ENCODE peak calls at places on chromosomes 2 and 18, in ten cellular contexts. One of them, this sample, is unnamed. For H3K4me1, the result is how much of the 10 kb centered on the place peaks cover.

GRCh38 chr2:179471012-179471411 is 206.4 kb upstream of the SESTD1 start:
- DNase-seq in BE2C: no peak
- DNase-seq in HCT116: no peak
- DNase-seq in heart right ventricle: no peak
- DNase-seq in endothelial cell of umbilical vein: no peak
- DNase-seq in left ventricle myocardium inferior: no peak
- DNase-seq in tibial nerve: no peak
- DNase-seq in breast epithelium: no peak
- DNase-seq in CD8-positive, alpha-beta T cell: no peak
- DNase-seq in upper lobe of right lung: no peak
- DNase-seq in this sample: no peak

GRCh38 chr2:206435738-206436137 is 7.6 kb upstream of the ADAM23 start:
- DNase-seq in endothelial cell of umbilical vein: peak
- DNase-seq in breast epithelium: no peak
- DNase-seq in upper lobe of right lung: no peak
- DNase-seq in CD8-positive, alpha-beta T cell: no peak
- DNase-seq in tibial nerve: no peak
- DNase-seq in HCT116: no peak
- DNase-seq in left ventricle myocardium inferior: no peak
- DNase-seq in heart right ventricle: no peak
- DNase-seq in BE2C: no peak
- DNase-seq in this sample: no peak

GRCh38 chr2:195411219-195411687 is 245.8 kb upstream of the SLC39A10 start:
- DNase-seq in HCT116: no peak
- DNase-seq in upper lobe of right lung: no peak
- DNase-seq in left ventricle myocardium inferior: no peak
- DNase-seq in breast epithelium: no peak
- DNase-seq in CD8-positive, alpha-beta T cell: no peak
- DNase-seq in BE2C: no peak
- DNase-seq in endothelial cell of umbilical vein: no peak
- DNase-seq in heart right ventricle: no peak
- DNase-seq in tibial nerve: no peak
- DNase-seq in this sample: no peak

GRCh38 chr2:32284321-32284720 is 6.6 kb downstream of the YIPF4 start:
- DNase-seq in left ventricle myocardium inferior: no peak
- DNase-seq in heart right ventricle: no peak
- DNase-seq in HCT116: no peak
- DNase-seq in endothelial cell of umbilical vein: peak
- DNase-seq in tibial nerve: no peak
- DNase-seq in CD8-positive, alpha-beta T cell: no peak
- DNase-seq in upper lobe of right lung: no peak
- DNase-seq in BE2C: no peak
- DNase-seq in breast epithelium: no peak
- DNase-seq in this sample: no peak

GRCh38 chr2:216740557-216741222 is 45.3 kb upstream of the IGFBP5 start:
- DNase-seq in endothelial cell of umbilical vein: no peak
- DNase-seq in CD8-positive, alpha-beta T cell: no peak
- DNase-seq in BE2C: no peak
- DNase-seq in tibial nerve: no peak
- DNase-seq in heart right ventricle: peak
- DNase-seq in upper lobe of right lung: no peak
- DNase-seq in left ventricle myocardium inferior: no peak
- DNase-seq in HCT116: no peak
- DNase-seq in breast epithelium: no peak
- DNase-seq in this sample: no peak

GRCh38 chr2:99066075-99066557 is 75.4 kb upstream of the C2orf15 start:
- DNase-seq in left ventricle myocardium inferior: no peak
- DNase-seq in heart right ventricle: no peak
- DNase-seq in tibial nerve: no peak
- DNase-seq in BE2C: no peak
- DNase-seq in upper lobe of right lung: no peak
- DNase-seq in endothelial cell of umbilical vein: peak
- DNase-seq in HCT116: peak
- DNase-seq in CD8-positive, alpha-beta T cell: no peak
- DNase-seq in breast epithelium: no peak
- DNase-seq in this sample: peak

GRCh38 chr2:38602732-38603401 is at the start of gene HNRNPLL:
- DNase-seq in left ventricle myocardium inferior: peak
- DNase-seq in endothelial cell of umbilical vein: peak
- DNase-seq in heart right ventricle: peak
- DNase-seq in CD8-positive, alpha-beta T cell: peak
- DNase-seq in breast epithelium: peak
- DNase-seq in tibial nerve: peak
- DNase-seq in upper lobe of right lung: peak
- DNase-seq in HCT116: peak
- DNase-seq in BE2C: peak
- DNase-seq in this sample: peak

GRCh38 chr2:94872676-94873361 is 1.6 kb downstream of the TEKT4 start:
- DNase-seq in BE2C: no peak
- DNase-seq in breast epithelium: no peak
- DNase-seq in CD8-positive, alpha-beta T cell: no peak
- DNase-seq in heart right ventricle: no peak
- DNase-seq in tibial nerve: no peak
- DNase-seq in HCT116: no peak
- DNase-seq in endothelial cell of umbilical vein: no peak
- DNase-seq in upper lobe of right lung: peak
- DNase-seq in left ventricle myocardium inferior: peak
- DNase-seq in this sample: no peak

GRCh38 chr2:101698419-101699190 is 1.1 kb downstream of the MAP4K4 start:
- DNase-seq in tibial nerve: no peak
- DNase-seq in left ventricle myocardium inferior: no peak
- DNase-seq in endothelial cell of umbilical vein: peak
- DNase-seq in HCT116: peak
- DNase-seq in breast epithelium: no peak
- DNase-seq in upper lobe of right lung: no peak
- DNase-seq in BE2C: peak
- DNase-seq in heart right ventricle: peak
- DNase-seq in CD8-positive, alpha-beta T cell: peak
- DNase-seq in this sample: peak

DNA sequence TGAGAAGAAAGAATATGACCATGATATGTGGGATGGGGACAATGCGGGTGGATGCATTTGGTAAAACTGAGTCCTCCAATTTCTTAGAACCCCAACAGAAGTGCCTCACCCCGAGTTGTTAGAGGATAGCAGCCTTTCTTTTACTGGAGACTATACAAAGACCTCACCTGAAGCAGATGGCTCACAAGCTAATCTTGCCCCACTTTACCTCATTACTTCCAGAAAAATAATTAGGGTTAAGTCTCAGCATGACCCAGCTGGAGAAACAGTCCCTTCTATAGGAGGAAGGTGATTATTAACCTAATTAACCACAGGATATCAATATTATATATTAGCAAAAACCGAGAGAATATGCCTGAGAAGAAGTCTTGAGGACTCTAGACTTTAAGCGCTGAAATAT is 128.4 kb downstream of the PDE1A start:
- DNase-seq in upper lobe of right lung: no peak
- DNase-seq in CD8-positive, alpha-beta T cell: no peak
- DNase-seq in left ventricle myocardium inferior: no peak
- DNase-seq in BE2C: no peak
- DNase-seq in heart right ventricle: no peak
- DNase-seq in tibial nerve: no peak
- DNase-seq in breast epithelium: no peak
- DNase-seq in HCT116: no peak
- DNase-seq in endothelial cell of umbilical vein: no peak
- DNase-seq in this sample: no peak
- H3K4me3 ChIP-seq in upper lobe of right lung: no peak
- H3K4me3 ChIP-seq in CD8-positive, alpha-beta T cell: no peak
- H3K4me3 ChIP-seq in left ventricle myocardium inferior: no peak
- H3K4me3 ChIP-seq in BE2C: no peak
- H3K4me3 ChIP-seq in heart right ventricle: no peak
- H3K4me3 ChIP-seq in tibial nerve: no peak
- H3K4me3 ChIP-seq in breast epithelium: no peak
- H3K4me3 ChIP-seq in HCT116: no peak
- H3K4me3 ChIP-seq in endothelial cell of umbilical vein: no peak
- H3K4me3 ChIP-seq in this sample: no peak

DNA sequence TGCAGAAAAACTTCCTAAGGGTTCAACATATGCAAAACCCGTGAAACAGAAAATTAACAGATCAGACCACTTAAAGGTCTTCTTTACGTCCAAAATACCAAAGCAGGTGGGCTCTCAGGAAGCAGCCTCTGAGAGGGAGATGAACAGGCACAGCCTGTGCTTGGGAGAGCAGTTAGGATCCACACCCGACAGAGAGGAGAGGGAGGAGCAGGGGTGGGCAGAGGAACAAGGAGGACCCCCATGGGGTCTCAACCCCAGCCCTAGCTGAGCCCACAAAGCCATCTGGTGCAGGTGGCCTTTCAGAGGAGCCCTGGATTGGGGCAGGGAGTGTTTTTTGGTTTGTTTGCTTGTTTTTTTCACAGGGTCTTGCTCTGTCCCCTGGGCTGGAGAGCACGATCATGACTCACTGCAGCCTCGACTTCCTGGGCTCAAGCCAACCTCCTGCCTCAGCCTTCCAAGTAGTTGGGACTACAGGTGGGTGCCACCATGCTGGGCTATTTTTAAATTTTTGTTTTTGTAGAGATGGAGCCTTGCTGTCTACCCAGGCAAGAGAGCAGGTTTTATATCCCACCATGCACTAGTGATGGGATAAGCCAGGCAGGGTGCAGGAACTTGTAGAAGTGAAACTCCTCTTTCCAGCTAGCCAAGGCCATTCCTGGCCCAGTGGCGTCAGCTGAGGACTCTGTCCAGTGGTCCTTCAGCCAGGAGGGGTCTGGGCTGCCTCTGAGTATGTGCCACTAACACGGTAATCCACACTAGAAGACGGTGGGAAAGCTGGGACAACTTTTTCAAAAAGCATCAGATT is 154.1 kb upstream of the HDAC4 start:
- DNase-seq in tibial nerve: no peak
- DNase-seq in left ventricle myocardium inferior: no peak
- DNase-seq in breast epithelium: peak
- DNase-seq in CD8-positive, alpha-beta T cell: no peak
- DNase-seq in HCT116: no peak
- DNase-seq in upper lobe of right lung: no peak
- DNase-seq in BE2C: no peak
- DNase-seq in endothelial cell of umbilical vein: no peak
- DNase-seq in heart right ventricle: no peak
- DNase-seq in this sample: no peak
- H3K4me1 ChIP-seq in tibial nerve: under half
- H3K4me1 ChIP-seq in left ventricle myocardium inferior: under half
- H3K4me1 ChIP-seq in breast epithelium: under half
- H3K4me1 ChIP-seq in CD8-positive, alpha-beta T cell: under half
- H3K4me1 ChIP-seq in HCT116: under half
- H3K4me1 ChIP-seq in upper lobe of right lung: under half
- H3K4me1 ChIP-seq in BE2C: under half
- H3K4me1 ChIP-seq in endothelial cell of umbilical vein: under half
- H3K4me1 ChIP-seq in heart right ventricle: under half
- H3K4me1 ChIP-seq in this sample: under half

GRCh38 chr2:156435725-156436476 is at the start of gene GPD2:
- DNase-seq in endothelial cell of umbilical vein: peak
- DNase-seq in breast epithelium: peak
- DNase-seq in left ventricle myocardium inferior: peak
- DNase-seq in CD8-positive, alpha-beta T cell: peak
- DNase-seq in heart right ventricle: peak
- DNase-seq in HCT116: peak
- DNase-seq in upper lobe of right lung: peak
- DNase-seq in BE2C: peak
- DNase-seq in tibial nerve: peak
- DNase-seq in this sample: peak

GRCh38 chr2:156437876-156438410 is 1.8 kb downstream of the GPD2 start:
- DNase-seq in HCT116: no peak
- DNase-seq in BE2C: no peak
- DNase-seq in breast epithelium: no peak
- DNase-seq in upper lobe of right lung: no peak
- DNase-seq in left ventricle myocardium inferior: no peak
- DNase-seq in CD8-positive, alpha-beta T cell: no peak
- DNase-seq in heart right ventricle: no peak
- DNase-seq in tibial nerve: no peak
- DNase-seq in endothelial cell of umbilical vein: no peak
- DNase-seq in this sample: no peak

GRCh38 chr2:156436477-156437085 is 402 bp downstream of the GPD2 start:
- DNase-seq in BE2C: no peak
- DNase-seq in upper lobe of right lung: no peak
- DNase-seq in breast epithelium: no peak
- DNase-seq in CD8-positive, alpha-beta T cell: peak
- DNase-seq in left ventricle myocardium inferior: no peak
- DNase-seq in endothelial cell of umbilical vein: peak
- DNase-seq in heart right ventricle: peak
- DNase-seq in tibial nerve: no peak
- DNase-seq in HCT116: no peak
- DNase-seq in this sample: peak

GRCh38 chr2:156435392-156435724 is 821 bp upstream of the GPD2 start:
- DNase-seq in breast epithelium: no peak
- DNase-seq in heart right ventricle: no peak
- DNase-seq in upper lobe of right lung: no peak
- DNase-seq in endothelial cell of umbilical vein: no peak
- DNase-seq in BE2C: no peak
- DNase-seq in tibial nerve: peak
- DNase-seq in HCT116: no peak
- DNase-seq in left ventricle myocardium inferior: no peak
- DNase-seq in CD8-positive, alpha-beta T cell: no peak
- DNase-seq in this sample: no peak

DNA sequence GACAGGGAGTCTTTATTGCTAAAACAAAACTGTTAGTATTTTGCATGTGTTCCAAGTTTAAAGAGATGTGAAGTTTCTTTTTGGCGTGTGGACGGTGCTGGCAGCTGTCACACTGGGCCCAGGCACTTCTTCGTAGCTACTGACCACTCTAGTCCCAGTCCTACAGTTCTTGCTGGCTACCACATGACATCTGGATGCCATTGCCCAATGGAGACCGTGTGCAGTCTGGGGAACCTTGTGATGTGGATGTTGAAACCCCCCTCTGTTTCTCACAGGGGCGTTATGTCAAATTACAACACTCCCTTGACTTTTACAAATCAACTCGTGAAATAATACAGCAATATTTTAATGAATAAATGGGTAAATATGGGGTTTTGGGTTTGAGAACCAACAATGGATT is 1.1 kb downstream of the GPD2 start:
- DNase-seq in CD8-positive, alpha-beta T cell: no peak
- DNase-seq in HCT116: no peak
- DNase-seq in heart right ventricle: peak
- DNase-seq in tibial nerve: peak
- DNase-seq in left ventricle myocardium inferior: no peak
- DNase-seq in upper lobe of right lung: no peak
- DNase-seq in endothelial cell of umbilical vein: no peak
- DNase-seq in BE2C: no peak
- DNase-seq in breast epithelium: no peak
- DNase-seq in this sample: peak
- H3K4me3 ChIP-seq in CD8-positive, alpha-beta T cell: peak
- H3K4me3 ChIP-seq in HCT116: peak
- H3K4me3 ChIP-seq in heart right ventricle: peak
- H3K4me3 ChIP-seq in tibial nerve: peak
- H3K4me3 ChIP-seq in left ventricle myocardium inferior: peak
- H3K4me3 ChIP-seq in upper lobe of right lung: peak
- H3K4me3 ChIP-seq in endothelial cell of umbilical vein: peak
- H3K4me3 ChIP-seq in BE2C: no peak
- H3K4me3 ChIP-seq in breast epithelium: peak
- H3K4me3 ChIP-seq in this sample: peak

GRCh38 chr2:88603146-88603545 is 24.1 kb downstream of the EIF2AK3 start:
- DNase-seq in breast epithelium: no peak
- DNase-seq in BE2C: no peak
- DNase-seq in CD8-positive, alpha-beta T cell: no peak
- DNase-seq in left ventricle myocardium inferior: no peak
- DNase-seq in tibial nerve: no peak
- DNase-seq in endothelial cell of umbilical vein: peak
- DNase-seq in upper lobe of right lung: no peak
- DNase-seq in HCT116: no peak
- DNase-seq in heart right ventricle: no peak
- DNase-seq in this sample: no peak
- H3K4me1 ChIP-seq in breast epithelium: under half
- H3K4me1 ChIP-seq in BE2C: under half
- H3K4me1 ChIP-seq in CD8-positive, alpha-beta T cell: under half
- H3K4me1 ChIP-seq in left ventricle myocardium inferior: half or more
- H3K4me1 ChIP-seq in tibial nerve: under half
- H3K4me1 ChIP-seq in endothelial cell of umbilical vein: under half
- H3K4me1 ChIP-seq in upper lobe of right lung: under half
- H3K4me1 ChIP-seq in HCT116: under half
- H3K4me1 ChIP-seq in heart right ventricle: half or more
- H3K4me1 ChIP-seq in this sample: under half

GRCh38 chr18:20960735-20961134 is 150.9 kb downstream of the ROCK1 start:
- DNase-seq in upper lobe of right lung: no peak
- DNase-seq in tibial nerve: no peak
- DNase-seq in endothelial cell of umbilical vein: no peak
- DNase-seq in HCT116: no peak
- DNase-seq in BE2C: no peak
- DNase-seq in breast epithelium: no peak
- DNase-seq in CD8-positive, alpha-beta T cell: no peak
- DNase-seq in heart right ventricle: no peak
- DNase-seq in left ventricle myocardium inferior: no peak
- DNase-seq in this sample: no peak
- H3K4me3 ChIP-seq in upper lobe of right lung: no peak
- H3K4me3 ChIP-seq in tibial nerve: no peak
- H3K4me3 ChIP-seq in endothelial cell of umbilical vein: no peak
- H3K4me3 ChIP-seq in HCT116: no peak
- H3K4me3 ChIP-seq in BE2C: no peak
- H3K4me3 ChIP-seq in breast epithelium: no peak
- H3K4me3 ChIP-seq in CD8-positive, alpha-beta T cell: no peak
- H3K4me3 ChIP-seq in heart right ventricle: no peak
- H3K4me3 ChIP-seq in left ventricle myocardium inferior: no peak
- H3K4me3 ChIP-seq in this sample: no peak

This sample was measured in cardiac muscle cell.